ENCODE peak calls at places on chromosome 21, in six cellular contexts. N is thoracic aorta, H is neural progenitor cell, A is spleen, T is fibroblast of lung, O is lung. M is an unnamed sample. For H3K36me3, the result is how much of the 10 kb centered on the place peaks cover.

GRCh38 chr21:15729674-15730483 is at the start of gene USP25:
- DNase-seq in N (peak), H (peak), A (peak), T (peak), O (peak), M (peak)

GRCh38 chr21:32562426-32562825 is 22.9 kb downstream of the TCP10L start:
- DNase-seq in N (peak), H (peak), A (no peak), T (peak), O (no peak), M (peak)

GRCh38 chr21:28781602-28782274 is 210.9 kb downstream of the LTN1 start:
- DNase-seq in N (no peak), H (peak), A (no peak), T (peak), O (no peak), M (no peak)

GRCh38 chr21:36517366-36518075 is 37.6 kb upstream of the CLDN14 start:
- DNase-seq in N (no peak), H (no peak), A (no peak), T (no peak), O (no peak), M (no peak)

GRCh38 chr21:17451364-17451869 is 61.4 kb upstream of the CXADR start:
- DNase-seq in N (no peak), H (no peak), A (no peak), T (peak), O (no peak), M (no peak)

GRCh38 chr21:32698971-32699693 is 28.7 kb downstream of the SYNJ1 start:
- DNase-seq in N (no peak), H (no peak), A (no peak), T (no peak), O (no peak), M (no peak)

GRCh38 chr21:31554511-31555022 is 104.9 kb upstream of the SOD1 start:
- DNase-seq in N (no peak), H (peak), A (no peak), T (no peak), O (no peak), M (no peak)

GRCh38 chr21:35163381-35163780 is 114.3 kb upstream of the RUNX1 start:
- DNase-seq in N (no peak), H (no peak), A (no peak), T (peak), O (no peak), M (no peak)

GRCh38 chr21:28776251-28776650 is 216.4 kb downstream of the LTN1 start:
- DNase-seq in N (no peak), H (no peak), A (no peak), T (peak), O (no peak), M (no peak)

GRCh38 chr21:35257413-35257812 is 208.3 kb upstream of the RUNX1 start:
- DNase-seq in N (peak), H (no peak), A (no peak), T (peak), O (peak), M (no peak)

GRCh38 chr21:29163381-29164115 is 33.1 kb downstream of the MAP3K7CL start:
- DNase-seq in N (no peak), H (no peak), A (no peak), T (peak), O (no peak), M (no peak)

GRCh38 chr21:26499475-26499874 is 73.6 kb downstream of the CYYR1 start:
- DNase-seq in N (no peak), H (no peak), A (no peak), T (no peak), O (no peak), M (no peak)

GRCh38 chr21:25997788-25998611 is 172.6 kb downstream of the APP start:
- DNase-seq in N (no peak), H (peak), A (no peak), T (no peak), O (no peak), M (no peak)

GRCh38 chr21:26966360-26966977 is 419 bp downstream of the ADAMTS5 start:
- DNase-seq in N (no peak), H (no peak), A (peak), T (no peak), O (no peak), M (no peak)

GRCh38 chr21:27519357-27519756 is 552.5 kb upstream of the ADAMTS5 start:
- DNase-seq in N (no peak), H (no peak), A (no peak), T (peak), O (no peak), M (no peak)

GRCh38 chr21:22585558-22585957 is 1587.3 kb downstream of the NCAM2 start:
- DNase-seq in N (no peak), H (no peak), A (no peak), T (no peak), O (no peak), M (no peak)

GRCh38 chr21:31752352-31752751 is 20.4 kb upstream of the SCAF4 start:
- DNase-seq in N (no peak), H (no peak), A (no peak), T (no peak), O (no peak), M (no peak)

GRCh38 chr21:31873696-31874599 is 1.1 kb downstream of the HUNK start:
- DNase-seq in N (no peak), H (peak), A (peak), T (no peak), O (peak), M (no peak)

GRCh38 chr21:16079830-16080229 is 350.0 kb downstream of the USP25 start:
- DNase-seq in N (no peak), H (no peak), A (no peak), T (peak), O (no peak), M (no peak)

GRCh38 chr21:37063433-37063832 is 9.4 kb downstream of the PIGP start:
- DNase-seq in N (no peak), H (no peak), A (no peak), T (no peak), O (no peak), M (no peak)

GRCh38 chr21:35428489-35428888 is 379.4 kb upstream of the RUNX1 start:
- DNase-seq in N (no peak), H (peak), A (no peak), T (no peak), O (peak), M (no peak)

GRCh38 chr21:27269646-27270045 is 302.8 kb upstream of the ADAMTS5 start:
- DNase-seq in N (no peak), H (no peak), A (no peak), T (peak), O (no peak), M (no peak)

GRCh38 chr21:30194701-30195299 is 21.1 kb downstream of the CLDN8 start:
- DNase-seq in N (no peak), H (peak), A (no peak), T (peak), O (no peak), M (no peak)

GRCh38 chr21:36186506-36187399 is 30.1 kb downstream of the DOP1B start:
- DNase-seq in N (no peak), H (no peak), A (peak), T (no peak), O (no peak), M (no peak)

GRCh38 chr21:23699402-23699801 is 1907.9 kb downstream of the MRPL39 start:
- DNase-seq in N (no peak), H (no peak), A (no peak), T (no peak), O (no peak), M (no peak)

GRCh38 chr21:35084869-35085268 is 35.8 kb upstream of the RUNX1 start:
- DNase-seq in N (no peak), H (no peak), A (no peak), T (peak), O (no peak), M (no peak)

GRCh38 chr21:26961704-26962103 is 5.2 kb downstream of the ADAMTS5 start:
- DNase-seq in N (no peak), H (peak), A (no peak), T (no peak), O (no peak), M (no peak)

GRCh38 chr21:28587748-28588147 is 404.9 kb downstream of the LTN1 start:
- DNase-seq in N (no peak), H (no peak), A (no peak), T (peak), O (no peak), M (no peak)

GRCh38 chr21:40049959-40050290 is 182.7 kb downstream of the PCP4 start:
- DNase-seq in N (no peak), H (peak), A (no peak), T (no peak), O (no peak), M (no peak)
- TF ChIP-seq CTCF in N (no peak), H (no peak), A (no peak), T (no peak), O (no peak), M (no peak)

DNA sequence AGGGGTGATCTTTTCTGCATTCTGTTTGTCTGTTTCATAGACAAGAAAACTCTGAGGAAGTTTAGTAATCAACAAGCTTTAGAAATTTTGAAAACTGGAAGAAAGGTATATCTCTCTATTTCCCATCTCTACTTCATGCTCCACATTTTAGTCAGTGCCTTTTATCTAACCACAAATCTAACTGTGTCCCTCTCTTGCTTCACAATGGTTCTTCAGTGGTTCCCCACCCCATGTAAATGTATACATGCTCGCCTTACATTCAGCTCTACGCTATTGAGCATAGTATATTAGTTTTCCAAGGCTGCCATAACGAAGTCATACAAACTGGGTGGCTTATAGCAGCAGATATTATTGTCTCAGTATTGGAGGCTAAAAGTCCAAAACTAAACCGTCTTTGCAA is 14.4 kb upstream of the SAMSN1 start:
- DNase-seq in N (no peak), H (no peak), A (no peak), T (no peak), O (no peak), M (no peak)
- H3K4me3 ChIP-seq in N (no peak), H (no peak), A (no peak), T (no peak), O (no peak), M (no peak)

GRCh38 chr21:33817663-33818433 is 97.8 kb downstream of the ATP5PO start:
- DNase-seq in N (no peak), H (peak), A (no peak), T (no peak), O (no peak), M (peak)
- H3K36me3 ChIP-seq in N (under half), H (under half), A (under half), T (under half), O (under half), M (under half)

GRCh38 chr21:41916888-41917433 is 36.9 kb downstream of the C2CD2 start:
- DNase-seq in N (no peak), H (no peak), A (no peak), T (no peak), O (no peak), M (no peak)
- TF ChIP-seq CTCF in N (no peak), H (no peak), A (no peak), T (no peak), O (no peak), M (no peak)

DNA sequence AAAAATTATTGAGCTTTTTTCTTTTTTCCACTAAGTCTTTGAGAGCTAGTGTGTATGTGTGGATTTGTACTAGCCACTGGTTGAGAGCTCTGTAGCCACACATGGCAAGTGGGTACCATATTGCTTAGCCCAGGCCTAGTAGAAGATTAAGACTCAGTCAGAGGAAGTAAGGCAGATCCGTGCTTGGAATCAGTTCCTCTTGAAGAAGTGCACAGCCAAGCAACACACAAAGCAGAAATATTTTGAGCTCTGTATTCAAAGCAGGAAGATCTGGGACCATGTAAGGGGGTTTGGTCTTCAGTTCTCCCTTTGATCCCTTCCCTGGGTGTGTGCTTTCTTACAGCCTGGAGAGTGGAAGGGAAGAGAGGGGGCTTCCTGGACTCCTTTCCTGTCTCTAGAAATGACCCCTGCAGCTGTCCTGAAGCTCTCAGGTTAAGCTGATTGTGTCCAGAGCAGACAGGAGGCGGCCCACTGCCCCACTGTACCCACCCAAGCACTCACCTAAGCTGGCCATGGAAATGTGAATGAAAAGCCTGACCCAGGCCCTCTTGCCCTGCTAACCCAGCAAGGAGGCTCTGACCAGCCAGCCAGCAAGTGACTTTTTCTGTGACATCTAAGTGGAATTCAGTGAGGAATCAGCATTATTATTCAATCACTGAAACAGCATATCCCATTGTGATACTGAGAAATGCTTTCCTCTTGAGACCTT is 3.6 kb downstream of the ETS2 start:
- DNase-seq in N (no peak), H (no peak), A (no peak), T (no peak), O (no peak), M (no peak)
- H3K4me3 ChIP-seq in N (peak), H (no peak), A (peak), T (no peak), O (peak), M (peak)

DNA sequence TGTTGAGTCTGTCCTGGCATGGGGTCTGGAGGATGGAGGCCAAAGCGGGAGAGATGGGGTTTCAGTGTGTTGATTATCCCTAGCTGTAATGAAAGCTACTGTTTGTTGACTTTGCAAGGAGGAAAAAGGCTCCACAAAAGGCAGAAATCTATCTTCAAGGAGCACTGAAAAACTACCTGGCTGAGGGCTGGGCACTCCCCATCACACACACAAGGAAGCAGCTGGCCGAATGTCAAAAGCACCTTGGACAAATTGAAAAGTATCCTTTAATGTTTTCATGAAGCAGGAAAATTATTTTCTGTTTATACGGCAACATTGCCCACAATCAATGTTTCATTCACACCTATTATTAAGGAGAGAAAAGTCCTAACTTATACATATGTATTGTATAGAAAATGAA is 27.8 kb upstream of the PWP2 start:
- DNase-seq in N (no peak), H (no peak), A (no peak), T (no peak), O (no peak), M (no peak)
- H3K36me3 ChIP-seq in N (under half), H (under half), A (under half), T (under half), O (under half), M (half or more)

DNA sequence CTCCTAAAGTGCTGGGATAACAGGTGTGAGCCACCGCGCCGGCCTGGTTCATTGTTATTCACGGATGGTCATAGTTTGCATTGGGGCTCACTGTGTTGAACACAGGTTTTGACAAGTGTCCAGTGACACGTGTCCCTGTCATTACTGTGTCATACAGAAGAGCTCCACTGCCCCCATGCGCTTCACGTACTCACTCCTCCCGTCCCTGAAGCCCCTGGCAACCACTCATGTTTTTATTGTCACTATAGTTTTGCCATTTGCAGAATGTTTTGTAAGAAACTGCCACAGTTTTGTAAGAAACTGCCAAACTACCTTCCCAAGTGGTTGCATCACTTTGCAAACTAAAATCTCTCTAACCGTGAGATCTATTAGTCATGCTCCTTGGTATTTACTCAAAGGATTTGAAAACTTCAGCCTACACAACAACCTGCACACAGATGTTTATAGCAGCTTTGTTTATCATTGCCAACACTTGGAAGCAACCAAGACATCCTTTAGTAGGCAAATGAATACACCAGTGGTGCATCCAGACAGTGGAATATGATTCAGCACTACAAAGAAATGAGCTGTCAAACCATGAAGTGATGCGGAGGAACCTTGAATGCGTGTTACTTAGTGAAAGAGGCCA is 163.2 kb upstream of the COL6A1 start:
- DNase-seq in N (no peak), H (no peak), A (no peak), T (peak), O (no peak), M (no peak)
- TF ChIP-seq CTCF in N (no peak), H (no peak), A (no peak), T (no peak), O (no peak), M (no peak)